ENCODE peak calls at places on chromosomes 6 and 20, in six cellular contexts. One of them, this sample, is unnamed.

GRCh38 chr6:108921547-108922331 is 73.5 kb downstream of the ARMC2 start:
- DNase-seq in stimulated activated CD4-positive, alpha-beta T cell treated with anti-CD3 and anti-CD28 coated beads, Interleukin-1b, Interleukin-23, amount 100 ng/mL, for 4 hours: no peak
- DNase-seq in ecto neural progenitor cell: no peak
- DNase-seq in NCI-H2029: no peak
- DNase-seq in Calu3: no peak
- DNase-seq in pons: no peak
- DNase-seq in this sample: peak; percentile 18

GRCh38 chr6:128600397-128600951 is 80.1 kb upstream of the PTPRK start:
- DNase-seq in stimulated activated CD4-positive, alpha-beta T cell treated with anti-CD3 and anti-CD28 coated beads, Interleukin-1b, Interleukin-23, amount 100 ng/mL, for 4 hours: no peak
- DNase-seq in ecto neural progenitor cell: no peak
- DNase-seq in NCI-H2029: no peak
- DNase-seq in Calu3: peak; percentile 47
- DNase-seq in pons: no peak
- DNase-seq in this sample: no peak

GRCh38 chr6:123925360-123925759 is 121.7 kb downstream of the NKAIN2 start:
- DNase-seq in stimulated activated CD4-positive, alpha-beta T cell treated with anti-CD3 and anti-CD28 coated beads, Interleukin-1b, Interleukin-23, amount 100 ng/mL, for 4 hours: no peak
- DNase-seq in ecto neural progenitor cell: no peak
- DNase-seq in NCI-H2029: peak; percentile 50
- DNase-seq in Calu3: no peak
- DNase-seq in pons: no peak
- DNase-seq in this sample: no peak

GRCh38 chr6:158660331-158660730 is 10.5 kb downstream of the SYTL3 start:
- DNase-seq in stimulated activated CD4-positive, alpha-beta T cell treated with anti-CD3 and anti-CD28 coated beads, Interleukin-1b, Interleukin-23, amount 100 ng/mL, for 4 hours: no peak
- DNase-seq in ecto neural progenitor cell: no peak
- DNase-seq in NCI-H2029: peak; percentile 89
- DNase-seq in Calu3: peak; percentile 56
- DNase-seq in pons: no peak
- DNase-seq in this sample: no peak

GRCh38 chr6:22800451-22800850 is 231.1 kb downstream of the HDGFL1 start:
- DNase-seq in stimulated activated CD4-positive, alpha-beta T cell treated with anti-CD3 and anti-CD28 coated beads, Interleukin-1b, Interleukin-23, amount 100 ng/mL, for 4 hours: no peak
- DNase-seq in ecto neural progenitor cell: no peak
- DNase-seq in NCI-H2029: no peak
- DNase-seq in Calu3: no peak
- DNase-seq in pons: no peak
- DNase-seq in this sample: no peak

GRCh38 chr20:47275548-47275947 is 81.0 kb downstream of the ZMYND8 start:
- DNase-seq in stimulated activated CD4-positive, alpha-beta T cell treated with anti-CD3 and anti-CD28 coated beads, Interleukin-1b, Interleukin-23, amount 100 ng/mL, for 4 hours: no peak
- DNase-seq in ecto neural progenitor cell: no peak
- DNase-seq in NCI-H2029: no peak
- DNase-seq in Calu3: no peak
- DNase-seq in pons: no peak
- DNase-seq in this sample: no peak

GRCh38 chr6:56840467-56841371 is 114.2 kb upstream of the BEND6 start:
- DNase-seq in stimulated activated CD4-positive, alpha-beta T cell treated with anti-CD3 and anti-CD28 coated beads, Interleukin-1b, Interleukin-23, amount 100 ng/mL, for 4 hours: no peak
- DNase-seq in ecto neural progenitor cell: no peak
- DNase-seq in NCI-H2029: no peak
- DNase-seq in Calu3: no peak
- DNase-seq in pons: peak; percentile 85
- DNase-seq in this sample: no peak

GRCh38 chr6:5557506-5557905 is 296.2 kb downstream of the FARS2 start:
- DNase-seq in stimulated activated CD4-positive, alpha-beta T cell treated with anti-CD3 and anti-CD28 coated beads, Interleukin-1b, Interleukin-23, amount 100 ng/mL, for 4 hours: no peak
- DNase-seq in ecto neural progenitor cell: no peak
- DNase-seq in NCI-H2029: no peak
- DNase-seq in Calu3: no peak
- DNase-seq in pons: no peak
- DNase-seq in this sample: no peak

GRCh38 chr6:315921-316752 is 23.9 kb downstream of the DUSP22 start:
- DNase-seq in stimulated activated CD4-positive, alpha-beta T cell treated with anti-CD3 and anti-CD28 coated beads, Interleukin-1b, Interleukin-23, amount 100 ng/mL, for 4 hours: no peak
- DNase-seq in ecto neural progenitor cell: no peak
- DNase-seq in NCI-H2029: no peak
- DNase-seq in Calu3: no peak
- DNase-seq in pons: no peak
- DNase-seq in this sample: no peak

GRCh38 chr6:102549221-102549874 is 1155.8 kb downstream of the GRIK2 start:
- DNase-seq in stimulated activated CD4-positive, alpha-beta T cell treated with anti-CD3 and anti-CD28 coated beads, Interleukin-1b, Interleukin-23, amount 100 ng/mL, for 4 hours: no peak
- DNase-seq in ecto neural progenitor cell: no peak
- DNase-seq in NCI-H2029: no peak
- DNase-seq in Calu3: no peak
- DNase-seq in pons: no peak
- DNase-seq in this sample: no peak